ENCODE peak calls at places on chromosomes 4 and X, in five cellular contexts. One of them, this sample, is unnamed.

GRCh38 chrX:151396042-151396826 is 772 bp upstream of the VMA21 start:
- DNase-seq in BE2C: no peak
- DNase-seq in lower lobe of right lung: peak; percentile 46
- DNase-seq in breast epithelium: peak; percentile 48
- DNase-seq in AG09309: peak; percentile 2
- DNase-seq in this sample: peak; percentile 67

GRCh38 chrX:11138498-11139390 is 27.6 kb downstream of the HCCS start:
- DNase-seq in BE2C: no peak
- DNase-seq in lower lobe of right lung: no peak
- DNase-seq in breast epithelium: no peak
- DNase-seq in AG09309: no peak
- DNase-seq in this sample: no peak

GRCh38 chr4:163473130-163473529 is 424 bp downstream of the TKTL2 start:
- DNase-seq in BE2C: no peak
- DNase-seq in lower lobe of right lung: no peak
- DNase-seq in breast epithelium: no peak
- DNase-seq in AG09309: no peak
- DNase-seq in this sample: no peak

GRCh38 chr4:138507527-138507926 is 265.4 kb upstream of the SLC7A11 start:
- DNase-seq in BE2C: no peak
- DNase-seq in lower lobe of right lung: no peak
- DNase-seq in breast epithelium: no peak
- DNase-seq in AG09309: no peak
- DNase-seq in this sample: peak; percentile 46

GRCh38 chr4:159224412-159224811 is 121.5 kb downstream of the RAPGEF2 start:
- DNase-seq in BE2C: no peak
- DNase-seq in lower lobe of right lung: no peak
- DNase-seq in breast epithelium: no peak
- DNase-seq in AG09309: no peak
- DNase-seq in this sample: no peak

GRCh38 chrX:65866146-65866545 is 173.7 kb downstream of the VSIG4 start:
- DNase-seq in BE2C: no peak
- DNase-seq in lower lobe of right lung: no peak
- DNase-seq in breast epithelium: no peak
- DNase-seq in AG09309: no peak
- DNase-seq in this sample: no peak

GRCh38 chrX:1281511-1281910 is 12.9 kb downstream of the CSF2RA start:
- DNase-seq in BE2C: no peak
- DNase-seq in lower lobe of right lung: no peak
- DNase-seq in breast epithelium: no peak
- DNase-seq in AG09309: peak; percentile 21
- DNase-seq in this sample: no peak

GRCh38 chr4:110629214-110629754 is 6.4 kb upstream of the PITX2 start:
- DNase-seq in BE2C: no peak
- DNase-seq in lower lobe of right lung: no peak
- DNase-seq in breast epithelium: no peak
- DNase-seq in AG09309: no peak
- DNase-seq in this sample: no peak

GRCh38 chr4:121551271-121551670 is 145.5 kb downstream of the ANXA5 start:
- DNase-seq in BE2C: no peak
- DNase-seq in lower lobe of right lung: no peak
- DNase-seq in breast epithelium: no peak
- DNase-seq in AG09309: no peak
- DNase-seq in this sample: peak; percentile 6

GRCh38 chrX:17242470-17242869 is 132.5 kb upstream of the NHS start:
- DNase-seq in BE2C: peak; percentile 34
- DNase-seq in lower lobe of right lung: no peak
- DNase-seq in breast epithelium: no peak
- DNase-seq in AG09309: peak; percentile 10
- DNase-seq in this sample: peak; percentile 54

GRCh38 chrX:34299451-34299967 is 167.4 kb upstream of the FAM47A start:
- DNase-seq in BE2C: no peak
- DNase-seq in lower lobe of right lung: no peak
- DNase-seq in breast epithelium: no peak
- DNase-seq in AG09309: no peak
- DNase-seq in this sample: no peak

GRCh38 chrX:95919605-95920004 is 765.0 kb upstream of the DIAPH2 start:
- DNase-seq in BE2C: no peak
- DNase-seq in lower lobe of right lung: no peak
- DNase-seq in breast epithelium: no peak
- DNase-seq in AG09309: no peak
- DNase-seq in this sample: no peak

GRCh38 chr4:174828845-174829701 is at the start of gene GLRA3:
- DNase-seq in BE2C: peak; percentile 91
- DNase-seq in lower lobe of right lung: peak; percentile 68
- DNase-seq in breast epithelium: peak; percentile 77
- DNase-seq in AG09309: no peak
- DNase-seq in this sample: peak; percentile 70
- H3K4me3 ChIP-seq in BE2C: peak within 1 kb of the TSS; percentile 60
- H3K4me3 ChIP-seq in lower lobe of right lung: peak within 1 kb of the TSS; percentile 34
- H3K4me3 ChIP-seq in breast epithelium: peak within 1 kb of the TSS; percentile 37
- H3K4me3 ChIP-seq in AG09309: peak within 1 kb of the TSS; percentile 43
- H3K4me3 ChIP-seq in this sample: peak within 1 kb of the TSS; percentile 38

DNA sequence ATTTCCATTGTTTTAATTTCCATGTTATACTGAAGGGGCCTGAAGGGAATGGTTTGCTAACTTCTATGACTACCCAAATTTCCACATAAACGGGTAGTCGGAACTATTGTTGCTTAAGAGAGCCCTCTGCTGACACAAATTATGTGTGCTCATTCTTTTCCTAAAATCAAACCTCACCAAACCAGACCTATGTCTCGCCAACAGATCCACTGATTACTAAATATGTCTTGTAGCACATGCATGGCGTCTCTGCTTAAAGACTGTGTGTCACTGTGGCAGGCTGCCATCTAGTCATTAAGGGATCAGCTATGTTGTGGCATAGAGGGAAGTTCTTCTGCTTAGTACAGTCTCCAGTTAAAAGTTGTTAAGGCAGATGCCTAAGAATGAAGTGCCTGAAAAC is 25.1 kb downstream of the PIR start:
- DNase-seq in BE2C: peak; percentile 61
- DNase-seq in lower lobe of right lung: no peak
- DNase-seq in breast epithelium: no peak
- DNase-seq in AG09309: peak; percentile 35
- DNase-seq in this sample: peak; percentile 23
- TF ChIP-seq CTCF in BE2C: peak; percentile 53
- TF ChIP-seq CTCF in lower lobe of right lung: peak; percentile 33
- TF ChIP-seq CTCF in breast epithelium: peak; percentile 33
- TF ChIP-seq CTCF in AG09309: peak; percentile 51
- TF ChIP-seq CTCF in this sample: peak; percentile 45

GRCh38 chrX:103356023-103356798 is at the start of gene TCEAL9:
- DNase-seq in BE2C: peak; percentile 58
- DNase-seq in lower lobe of right lung: peak; percentile 57
- DNase-seq in breast epithelium: peak; percentile 54
- DNase-seq in AG09309: peak; percentile 21
- DNase-seq in this sample: peak; percentile 69

GRCh38 chrX:103360092-103360491 is 3.8 kb downstream of the TCEAL9 start:
- DNase-seq in BE2C: peak; percentile 57
- DNase-seq in lower lobe of right lung: no peak
- DNase-seq in breast epithelium: no peak
- DNase-seq in AG09309: no peak
- DNase-seq in this sample: no peak

GRCh38 chrX:103356897-103357296 is 591 bp downstream of the TCEAL9 start:
- DNase-seq in BE2C: peak; percentile 13
- DNase-seq in lower lobe of right lung: no peak
- DNase-seq in breast epithelium: no peak
- DNase-seq in AG09309: no peak
- DNase-seq in this sample: no peak

GRCh38 chrX:103360916-103361315 is 4.6 kb downstream of the TCEAL9 start:
- DNase-seq in BE2C: no peak
- DNase-seq in lower lobe of right lung: no peak
- DNase-seq in breast epithelium: no peak
- DNase-seq in AG09309: no peak
- DNase-seq in this sample: no peak

DNA sequence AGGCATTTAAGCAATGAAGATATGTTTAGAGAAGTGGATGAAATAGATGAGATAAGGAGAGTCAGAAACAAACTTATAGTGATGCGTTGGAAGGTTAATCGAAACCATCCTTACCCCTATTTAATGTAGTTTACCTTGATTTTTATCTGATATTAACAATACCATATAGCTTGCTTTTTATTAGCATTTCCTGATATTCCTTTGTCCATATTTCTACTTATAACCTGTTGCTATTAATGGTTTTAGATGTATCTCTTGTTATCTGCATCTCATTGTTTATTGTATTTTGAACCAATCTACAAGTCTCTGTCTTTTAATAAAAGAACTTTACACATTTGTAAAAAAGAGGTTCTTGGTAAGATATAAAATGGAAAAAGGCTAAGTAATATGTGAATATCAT is 1.6 kb downstream of the TCEAL9 start:
- DNase-seq in BE2C: no peak
- DNase-seq in lower lobe of right lung: no peak
- DNase-seq in breast epithelium: no peak
- DNase-seq in AG09309: no peak
- DNase-seq in this sample: no peak
- H3K4me3 ChIP-seq in BE2C: no peak overlapping the region
- H3K4me3 ChIP-seq in lower lobe of right lung: peak overlapping the region; percentile 64
- H3K4me3 ChIP-seq in breast epithelium: peak overlapping the region; percentile 66
- H3K4me3 ChIP-seq in AG09309: no peak overlapping the region
- H3K4me3 ChIP-seq in this sample: peak overlapping the region; percentile 89

DNA sequence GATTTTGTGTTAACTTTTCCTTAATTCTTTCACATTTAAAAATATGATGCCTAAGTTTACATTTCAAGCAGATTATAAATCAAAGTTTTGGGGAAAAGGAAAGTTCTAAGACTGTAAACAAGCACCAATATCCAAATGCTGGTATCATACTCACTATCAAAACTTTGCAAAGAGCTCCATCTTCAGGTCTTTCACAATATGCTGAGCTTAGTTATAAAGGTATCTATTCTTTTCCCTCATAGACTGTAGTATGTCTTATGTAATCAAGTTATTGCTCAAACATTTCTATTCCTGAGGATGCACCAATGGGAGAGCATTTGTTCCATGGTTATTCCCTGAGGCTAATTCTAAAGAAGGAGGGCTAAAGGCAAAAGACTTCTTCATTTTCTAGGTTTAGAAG is 207.9 kb upstream of the FAM241A start:
- DNase-seq in BE2C: no peak
- DNase-seq in lower lobe of right lung: no peak
- DNase-seq in breast epithelium: no peak
- DNase-seq in AG09309: peak; percentile 14
- DNase-seq in this sample: peak; percentile 19
- TF ChIP-seq CTCF in BE2C: peak; percentile 37
- TF ChIP-seq CTCF in lower lobe of right lung: no peak
- TF ChIP-seq CTCF in breast epithelium: no peak
- TF ChIP-seq CTCF in AG09309: peak; percentile 28
- TF ChIP-seq CTCF in this sample: peak; percentile 38

GRCh38 chrX:73852022-73852421 is 289.0 kb downstream of the CHIC1 start:
- DNase-seq in BE2C: no peak
- DNase-seq in lower lobe of right lung: no peak
- DNase-seq in breast epithelium: no peak
- DNase-seq in AG09309: no peak
- DNase-seq in this sample: no peak
- H3K4me3 ChIP-seq in BE2C: no peak overlapping the region
- H3K4me3 ChIP-seq in lower lobe of right lung: no peak overlapping the region
- H3K4me3 ChIP-seq in breast epithelium: peak overlapping the region; percentile 54
- H3K4me3 ChIP-seq in AG09309: peak overlapping the region; percentile 64
- H3K4me3 ChIP-seq in this sample: peak overlapping the region; percentile 91

GRCh38 chr4:22859318-22859717 is 166.6 kb downstream of the GBA3 start:
- DNase-seq in BE2C: no peak
- DNase-seq in lower lobe of right lung: no peak
- DNase-seq in breast epithelium: no peak
- DNase-seq in AG09309: no peak
- DNase-seq in this sample: no peak

GRCh38 chr4:22857411-22857810 is 164.7 kb downstream of the GBA3 start:
- DNase-seq in BE2C: no peak
- DNase-seq in lower lobe of right lung: no peak
- DNase-seq in breast epithelium: no peak
- DNase-seq in AG09309: no peak
- DNase-seq in this sample: no peak
- TF ChIP-seq CTCF in BE2C: no peak
- TF ChIP-seq CTCF in lower lobe of right lung: no peak
- TF ChIP-seq CTCF in breast epithelium: no peak
- TF ChIP-seq CTCF in AG09309: no peak
- TF ChIP-seq CTCF in this sample: no peak

DNA sequence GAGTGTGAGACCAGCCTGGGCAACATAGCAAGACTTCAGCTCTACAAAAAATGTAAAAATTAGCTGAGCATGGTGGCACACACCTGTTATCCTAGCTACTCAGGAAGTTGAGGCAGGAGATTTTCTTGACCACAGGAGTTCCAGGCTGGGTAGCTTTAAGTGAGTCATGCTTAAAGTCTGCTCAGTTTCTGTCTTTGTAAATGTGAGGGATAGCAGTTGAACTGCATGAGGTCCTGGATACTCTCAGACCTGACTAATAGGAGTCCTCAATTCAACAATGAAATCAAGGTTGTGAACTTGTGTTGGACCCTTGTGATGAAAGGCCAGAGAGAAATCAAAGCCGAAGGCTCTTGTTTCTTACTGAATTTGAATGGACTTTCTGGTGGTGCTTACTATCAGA is 45.2 kb downstream of the STARD8 start:
- DNase-seq in BE2C: no peak
- DNase-seq in lower lobe of right lung: no peak
- DNase-seq in breast epithelium: no peak
- DNase-seq in AG09309: no peak
- DNase-seq in this sample: peak; percentile 48
- H3K4me3 ChIP-seq in BE2C: no peak overlapping the region
- H3K4me3 ChIP-seq in lower lobe of right lung: no peak overlapping the region
- H3K4me3 ChIP-seq in breast epithelium: no peak overlapping the region
- H3K4me3 ChIP-seq in AG09309: no peak overlapping the region
- H3K4me3 ChIP-seq in this sample: no peak overlapping the region

GRCh38 chr4:23966720-23967119 is 76.9 kb upstream of the PPARGC1A start:
- DNase-seq in BE2C: peak; percentile 34
- DNase-seq in lower lobe of right lung: no peak
- DNase-seq in breast epithelium: no peak
- DNase-seq in AG09309: no peak
- DNase-seq in this sample: no peak
- TF ChIP-seq CTCF in BE2C: peak; percentile 79
- TF ChIP-seq CTCF in lower lobe of right lung: no peak
- TF ChIP-seq CTCF in breast epithelium: no peak
- TF ChIP-seq CTCF in AG09309: peak; percentile 21
- TF ChIP-seq CTCF in this sample: peak; percentile 41

This sample was measured in astrocyte of the spinal cord.